ENCODE peak calls at places on chromosome 5, in seven cellular contexts. X is CD4-positive, CD25-positive, alpha-beta regulatory T cell; P is H9; E is foreskin fibroblast; N is retina; G is WERI-Rb-1; R is SW480. Z is an unnamed sample.

GRCh38 chr5:39073759-39074008 is 515 bp downstream of the RICTOR start:
- DNase-seq in R (no peak), G (no peak), X (no peak), E (no peak), N (no peak), P (no peak), Z (no peak)

GRCh38 chr5:43514471-43514815 is 505 bp downstream of the C5orf34 start:
- DNase-seq in X (no peak), E (peak), N (no peak), P (no peak), R (peak), G (no peak), Z (peak)

GRCh38 chr5:88094403-88094802 is 174.2 kb downstream of the TMEM161B start:
- DNase-seq in X (no peak), N (peak), G (no peak), R (no peak), P (no peak), E (no peak), Z (no peak)

GRCh38 chr5:64292611-64293215 is 127.1 kb downstream of the RNF180 start:
- DNase-seq in P (no peak), X (no peak), R (no peak), G (no peak), N (peak), E (no peak), Z (peak)

GRCh38 chr5:87410941-87411340 is 1.8 kb downstream of the CCNH start:
- DNase-seq in X (no peak), N (no peak), R (no peak), P (no peak), G (no peak), E (peak), Z (peak)

GRCh38 chr5:94360382-94360781 is 258.0 kb downstream of the KIAA0825 start:
- DNase-seq in R (no peak), G (no peak), E (no peak), N (no peak), X (no peak), P (no peak), Z (no peak)

GRCh38 chr5:6377582-6378127 is 692 bp downstream of the MED10 start:
- DNase-seq in R (peak), G (no peak), P (peak), E (no peak), X (no peak), N (peak), Z (no peak)

GRCh38 chr5:144368556-144368955 is 197.9 kb downstream of the KCTD16 start:
- DNase-seq in E (peak), P (no peak), X (no peak), R (no peak), G (no peak), N (no peak), Z (peak)

GRCh38 chr5:124743534-124744169 is 2.8 kb downstream of the ZNF608 start:
- DNase-seq in E (peak), P (no peak), G (peak), X (no peak), N (peak), R (peak), Z (peak)

GRCh38 chr5:173812811-173813550 is 75.2 kb upstream of the CPEB4 start:
- DNase-seq in R (no peak), X (no peak), G (no peak), N (no peak), E (peak), P (no peak), Z (no peak)

GRCh38 chr5:14810282-14810681 is 61.3 kb downstream of the ANKH start:
- DNase-seq in R (no peak), P (no peak), N (no peak), G (no peak), E (peak), X (peak), Z (no peak)

GRCh38 chr5:58235279-58235678 is 224.6 kb downstream of the PLK2 start:
- DNase-seq in X (no peak), R (no peak), N (no peak), G (no peak), E (peak), P (no peak), Z (no peak)

GRCh38 chr5:43642428-43642827 is 39.4 kb downstream of the NNT start:
- DNase-seq in N (no peak), G (no peak), X (no peak), E (no peak), R (no peak), P (no peak), Z (peak)

GRCh38 chr5:95923918-95924559 is 37.6 kb downstream of the ELL2 start:
- DNase-seq in P (no peak), N (no peak), X (no peak), G (no peak), R (no peak), E (no peak), Z (no peak)

GRCh38 chr5:1393571-1394501 is 48.9 kb upstream of the CLPTM1L start:
- DNase-seq in E (no peak), R (no peak), X (no peak), N (no peak), P (no peak), G (no peak), Z (no peak)

GRCh38 chr5:60630836-60631235 is 69.1 kb downstream of the DEPDC1B start:
- DNase-seq in E (no peak), G (no peak), X (no peak), R (no peak), N (no peak), P (no peak), Z (no peak)

GRCh38 chr5:14572384-14572783 is 9.2 kb upstream of the OTULINL start:
- DNase-seq in P (no peak), G (no peak), N (no peak), R (no peak), X (no peak), E (no peak), Z (no peak)

GRCh38 chr5:145347026-145347616 is 488.0 kb downstream of the PRELID2 start:
- DNase-seq in E (peak), G (peak), P (no peak), N (peak), R (peak), X (no peak), Z (peak)

GRCh38 chr5:96006291-96006690 is 44.6 kb upstream of the ELL2 start:
- DNase-seq in X (no peak), R (no peak), N (no peak), E (no peak), G (peak), P (no peak), Z (no peak)

GRCh38 chr5:126009566-126009965 is 413.6 kb upstream of the GRAMD2B start:
- DNase-seq in R (no peak), E (no peak), X (no peak), N (no peak), G (no peak), P (peak), Z (no peak)

GRCh38 chr5:135737701-135738563 is 96.5 kb upstream of the SLC25A48 start:
- DNase-seq in R (no peak), G (peak), N (no peak), P (peak), X (no peak), E (no peak), Z (no peak)

GRCh38 chr5:134127376-134127861 is 12.9 kb downstream of the TCF7 start:
- DNase-seq in G (no peak), N (no peak), E (peak), X (no peak), R (no peak), P (no peak), Z (peak)

GRCh38 chr5:175494271-175495183 is 16.2 kb downstream of the SFXN1 start:
- DNase-seq in X (no peak), R (no peak), E (no peak), G (no peak), N (no peak), P (no peak), Z (no peak)

GRCh38 chr5:172183881-172184280 is 4.1 kb downstream of the STK10 start:
- DNase-seq in G (no peak), E (no peak), X (no peak), N (no peak), P (no peak), R (no peak), Z (no peak)

GRCh38 chr5:158532739-158533138 is 567.0 kb downstream of the EBF1 start:
- DNase-seq in P (no peak), X (no peak), N (no peak), R (no peak), E (no peak), G (no peak), Z (no peak)

GRCh38 chr5:1018596-1018995 is 10.0 kb downstream of the NKD2 start:
- DNase-seq in N (no peak), E (no peak), P (no peak), X (no peak), G (no peak), R (no peak), Z (no peak)

GRCh38 chr5:139689631-139690384 is 41.7 kb downstream of the CXXC5 start:
- DNase-seq in N (peak), X (peak), R (no peak), G (peak), P (peak), E (peak), Z (no peak)

Z was measured in astrocyte of the spinal cord.